ENCODE peak calls at places on chromosomes 2 and 18, in ten cellular contexts. P is Panc1; F is left ventricle myocardium inferior; I is coronary artery; T is psoas muscle; Y is kidney; D is substantia nigra; G is effector memory CD4-positive, alpha-beta T cell; R is hepatocyte; O is H9. E is an unnamed sample.

GRCh38 chr2:143255899-143256298 is 126.7 kb downstream of the ARHGAP15 start:
- DNase-seq in P (no peak), F (no peak), I (no peak), T (no peak), Y (no peak), D (no peak), G (no peak), R (no peak), O (no peak), E (no peak)

GRCh38 chr2:241811209-241811951 is 2.4 kb downstream of the NEU4 start:
- DNase-seq in P (no peak), F (peak), I (peak), T (peak), Y (peak), D (peak), G (no peak), R (no peak), O (no peak), E (peak)

GRCh38 chr18:9642799-9643445 is 28.6 kb upstream of the PPP4R1 start:
- DNase-seq in P (no peak), F (no peak), I (no peak), T (no peak), Y (no peak), D (no peak), G (no peak), R (no peak), O (no peak), E (no peak)

GRCh38 chr2:58702302-58702696 is 461.2 kb upstream of the FANCL start:
- DNase-seq in P (no peak), F (no peak), I (no peak), T (no peak), Y (no peak), D (no peak), G (no peak), R (no peak), O (peak), E (no peak)

GRCh38 chr2:32342811-32343210 is 14.0 kb upstream of the BIRC6 start:
- DNase-seq in P (no peak), F (no peak), I (no peak), T (no peak), Y (no peak), D (no peak), G (no peak), R (no peak), O (no peak), E (no peak)

GRCh38 chr2:187986392-187987105 is 305.1 kb upstream of the GULP1 start:
- DNase-seq in P (no peak), F (no peak), I (no peak), T (no peak), Y (no peak), D (no peak), G (no peak), R (no peak), O (no peak), E (no peak)

GRCh38 chr2:120677696-120678095 is 58.0 kb upstream of the GLI2 start:
- DNase-seq in P (no peak), F (no peak), I (no peak), T (no peak), Y (no peak), D (no peak), G (no peak), R (no peak), O (no peak), E (no peak)

GRCh38 chr18:7725897-7726296 is 158.8 kb downstream of the PTPRM start:
- DNase-seq in P (no peak), F (no peak), I (no peak), T (no peak), Y (no peak), D (no peak), G (no peak), R (no peak), O (no peak), E (no peak)

GRCh38 chr18:64893349-64893748 is 744.5 kb upstream of the LINC00305 start:
- DNase-seq in P (no peak), F (no peak), I (no peak), T (no peak), Y (no peak), D (no peak), G (no peak), R (no peak), O (no peak), E (no peak)

GRCh38 chr2:96537734-96538486 is 1.4 kb downstream of the ARID5A start:
- DNase-seq in P (no peak), F (no peak), I (no peak), T (peak), Y (peak), D (no peak), G (peak), R (no peak), O (no peak), E (no peak)

GRCh38 chr2:33022989-33023731 is 76.4 kb downstream of the LTBP1 start:
- DNase-seq in P (peak), F (no peak), I (no peak), T (no peak), Y (no peak), D (no peak), G (no peak), R (peak), O (no peak), E (no peak)

GRCh38 chr2:66437055-66437454 is 2.1 kb downstream of the MEIS1 start:
- DNase-seq in P (no peak), F (no peak), I (no peak), T (no peak), Y (no peak), D (no peak), G (no peak), R (no peak), O (no peak), E (no peak)

GRCh38 chr2:66435963-66436362 is 1.0 kb downstream of the MEIS1 start:
- DNase-seq in P (no peak), F (no peak), I (no peak), T (no peak), Y (no peak), D (no peak), G (no peak), R (no peak), O (no peak), E (no peak)

GRCh38 chr2:66437601-66438497 is 2.9 kb downstream of the MEIS1 start:
- DNase-seq in P (no peak), F (peak), I (no peak), T (peak), Y (no peak), D (no peak), G (no peak), R (peak), O (no peak), E (no peak)

GRCh38 chr2:66435549-66435875 is 587 bp downstream of the MEIS1 start:
- DNase-seq in P (no peak), F (no peak), I (no peak), T (peak), Y (no peak), D (no peak), G (no peak), R (no peak), O (no peak), E (no peak)

GRCh38 chr2:66436546-66436945 is 1.6 kb downstream of the MEIS1 start:
- DNase-seq in P (no peak), F (no peak), I (no peak), T (no peak), Y (no peak), D (no peak), G (no peak), R (no peak), O (no peak), E (no peak)
- H3K27ac ChIP-seq in P (no peak), F (peak), I (peak), T (peak), Y (no peak), D (peak), G (no peak), R (peak), O (no peak), E (peak)

GRCh38 chr2:73956211-73956865 is 28.4 kb upstream of the TET3 start:
- DNase-seq in P (no peak), F (no peak), I (no peak), T (no peak), Y (no peak), D (no peak), G (no peak), R (no peak), O (no peak), E (no peak)
- H3K27ac ChIP-seq in P (no peak), F (no peak), I (no peak), T (no peak), Y (no peak), D (no peak), G (no peak), R (no peak), O (no peak), E (no peak)

GRCh38 chr2:197297262-197297661 is 13.3 kb downstream of the ANKRD44 start:
- DNase-seq in P (no peak), F (no peak), I (no peak), T (no peak), Y (no peak), D (no peak), G (no peak), R (no peak), O (no peak), E (no peak)
- H3K27ac ChIP-seq in P (no peak), F (no peak), I (no peak), T (no peak), Y (no peak), D (no peak), G (peak), R (no peak), O (no peak), E (no peak)

DNA sequence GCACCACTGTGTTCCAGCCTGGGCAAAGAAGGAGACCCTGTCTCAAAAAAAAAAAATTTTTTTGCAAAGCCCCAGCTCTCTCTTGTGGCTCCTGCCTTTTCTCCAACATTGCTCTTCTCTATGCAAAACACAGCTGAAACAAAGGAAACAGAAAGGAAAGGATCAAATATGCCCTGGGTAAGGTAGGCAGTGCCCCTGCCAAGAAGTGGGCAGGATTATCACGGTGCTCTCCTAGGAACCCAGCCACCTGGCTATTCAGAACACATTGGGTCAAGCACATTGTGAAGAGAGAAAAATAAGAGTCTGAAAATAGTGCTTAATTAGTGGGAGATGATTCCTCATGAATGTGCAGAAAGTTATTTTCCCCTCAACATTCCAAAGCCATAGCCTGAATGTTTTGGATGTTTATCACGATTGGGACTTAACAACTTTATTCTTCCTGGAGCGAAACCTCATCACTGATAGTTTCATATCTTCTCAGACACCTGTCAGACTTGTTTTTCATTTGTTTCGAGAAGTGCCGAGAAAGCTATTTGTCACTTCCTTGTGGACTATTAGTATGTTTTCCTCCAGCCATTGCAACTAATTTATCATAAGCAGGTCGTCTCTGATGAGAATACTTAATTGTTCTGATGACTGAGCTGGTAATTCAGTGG is 42.7 kb upstream of the RPL31 start:
- DNase-seq in P (no peak), F (no peak), I (no peak), T (no peak), Y (no peak), D (no peak), G (no peak), R (no peak), O (no peak), E (no peak)
- H3K27ac ChIP-seq in P (no peak), F (no peak), I (no peak), T (no peak), Y (no peak), D (no peak), G (no peak), R (no peak), O (no peak), E (no peak)

GRCh38 chr2:11407413-11407812 is 58.5 kb downstream of the E2F6 start:
- DNase-seq in P (no peak), F (no peak), I (no peak), T (no peak), Y (no peak), D (no peak), G (no peak), R (no peak), O (no peak), E (no peak)
- H3K27ac ChIP-seq in P (no peak), F (peak), I (peak), T (peak), Y (no peak), D (no peak), G (no peak), R (peak), O (no peak), E (no peak)

GRCh38 chr2:18976112-18976961 is 382.1 kb downstream of the OSR1 start:
- DNase-seq in P (no peak), F (no peak), I (no peak), T (no peak), Y (no peak), D (no peak), G (no peak), R (peak), O (no peak), E (no peak)

GRCh38 chr2:18977409-18977808 is 381.0 kb downstream of the OSR1 start:
- DNase-seq in P (no peak), F (no peak), I (no peak), T (no peak), Y (no peak), D (no peak), G (no peak), R (no peak), O (no peak), E (no peak)

GRCh38 chr2:18971069-18971378 is 381.7 kb upstream of the NT5C1B start:
- DNase-seq in P (no peak), F (no peak), I (no peak), T (no peak), Y (no peak), D (no peak), G (no peak), R (no peak), O (no peak), E (no peak)

GRCh38 chr2:18971628-18972027 is 382.3 kb upstream of the NT5C1B start:
- DNase-seq in P (no peak), F (no peak), I (no peak), T (no peak), Y (no peak), D (no peak), G (no peak), R (no peak), O (no peak), E (no peak)

GRCh38 chr2:18975506-18975905 is 382.9 kb downstream of the OSR1 start:
- DNase-seq in P (no peak), F (no peak), I (no peak), T (no peak), Y (no peak), D (no peak), G (no peak), R (no peak), O (no peak), E (no peak)
- H3K27ac ChIP-seq in P (no peak), F (peak), I (no peak), T (no peak), Y (no peak), D (no peak), G (no peak), R (peak), O (no peak), E (peak)

DNA sequence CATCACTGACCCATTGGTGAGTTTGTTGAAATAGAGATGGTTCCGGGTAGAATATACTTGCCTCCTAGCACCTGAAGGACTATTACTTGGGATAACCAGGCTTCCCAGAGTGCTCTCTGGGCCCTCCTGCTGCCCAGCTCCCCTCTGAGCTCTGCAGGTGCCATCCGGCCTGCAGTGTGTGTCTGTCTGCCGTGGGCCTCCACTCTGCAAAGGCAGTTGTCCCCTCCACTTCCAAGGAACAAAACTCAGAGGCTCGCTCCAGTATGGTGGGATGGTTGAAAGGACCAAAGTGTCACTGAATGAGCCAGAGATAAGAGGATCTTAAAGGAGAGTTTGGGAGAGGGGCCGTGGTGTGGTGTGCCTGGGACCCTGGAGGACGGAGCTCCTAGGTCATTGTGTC is 57.3 kb downstream of the SH3BP4 start:
- DNase-seq in P (no peak), F (no peak), I (no peak), T (peak), Y (peak), D (no peak), G (no peak), R (no peak), O (no peak), E (no peak)
- H3K27ac ChIP-seq in P (no peak), F (no peak), I (no peak), T (no peak), Y (peak), D (no peak), G (no peak), R (peak), O (no peak), E (no peak)

GRCh38 chr18:70429847-70430500 is 141.1 kb downstream of the SOCS6 start:
- DNase-seq in P (no peak), F (no peak), I (no peak), T (no peak), Y (no peak), D (no peak), G (no peak), R (no peak), O (no peak), E (no peak)

GRCh38 chr18:70431203-70431624 is 142.4 kb downstream of the SOCS6 start:
- DNase-seq in P (no peak), F (no peak), I (no peak), T (no peak), Y (no peak), D (no peak), G (no peak), R (peak), O (no peak), E (no peak)

GRCh38 chr18:70430501-70431173 is 141.8 kb downstream of the SOCS6 start:
- DNase-seq in P (no peak), F (no peak), I (no peak), T (no peak), Y (no peak), D (no peak), G (no peak), R (no peak), O (no peak), E (no peak)

GRCh38 chr18:70433001-70433400 is 144.2 kb downstream of the SOCS6 start:
- DNase-seq in P (no peak), F (no peak), I (no peak), T (no peak), Y (no peak), D (no peak), G (no peak), R (no peak), O (no peak), E (no peak)
- H3K27ac ChIP-seq in P (peak), F (no peak), I (no peak), T (no peak), Y (no peak), D (no peak), G (no peak), R (no peak), O (no peak), E (no peak)

GRCh38 chr2:100625731-100626130 is 62.9 kb downstream of the PDCL3 start:
- DNase-seq in P (no peak), F (no peak), I (no peak), T (no peak), Y (no peak), D (no peak), G (no peak), R (no peak), O (peak), E (no peak)

GRCh38 chr2:100624536-100624935 is 61.7 kb downstream of the PDCL3 start:
- DNase-seq in P (no peak), F (no peak), I (no peak), T (no peak), Y (no peak), D (no peak), G (no peak), R (no peak), O (no peak), E (no peak)

GRCh38 chr2:100621371-100621910 is 58.6 kb downstream of the PDCL3 start:
- DNase-seq in P (no peak), F (no peak), I (no peak), T (no peak), Y (no peak), D (no peak), G (no peak), R (no peak), O (no peak), E (no peak)

GRCh38 chr2:100623033-100623715 is 60.4 kb downstream of the PDCL3 start:
- DNase-seq in P (no peak), F (no peak), I (no peak), T (no peak), Y (no peak), D (no peak), G (no peak), R (no peak), O (no peak), E (no peak)

GRCh38 chr2:100623921-100624320 is 61.1 kb downstream of the PDCL3 start:
- DNase-seq in P (no peak), F (no peak), I (no peak), T (no peak), Y (no peak), D (no peak), G (no peak), R (no peak), O (no peak), E (no peak)
- H3K27ac ChIP-seq in P (no peak), F (no peak), I (no peak), T (no peak), Y (no peak), D (no peak), G (no peak), R (no peak), O (no peak), E (no peak)

DNA sequence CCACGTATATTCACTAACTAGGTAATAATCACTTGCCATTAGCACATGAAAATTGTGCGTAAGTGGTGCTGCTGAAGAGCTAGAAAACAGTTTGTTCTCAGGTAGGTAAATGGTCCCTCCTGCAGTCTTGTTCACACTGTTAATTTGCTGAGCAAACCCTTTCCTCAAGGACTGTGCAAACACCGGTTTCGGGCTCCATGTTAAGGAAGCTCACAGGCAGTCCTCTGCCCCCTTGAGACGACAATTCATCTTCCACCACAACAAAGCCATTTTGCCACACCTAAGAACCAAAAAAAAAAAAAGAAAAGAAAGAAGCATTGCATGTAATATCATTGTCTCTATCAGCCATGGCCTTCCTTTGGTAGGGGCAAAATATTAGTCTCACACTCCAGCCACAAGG is 193.9 kb downstream of the BCL11A start:
- DNase-seq in P (no peak), F (no peak), I (no peak), T (no peak), Y (no peak), D (no peak), G (no peak), R (no peak), O (no peak), E (no peak)
- H3K27ac ChIP-seq in P (no peak), F (no peak), I (no peak), T (no peak), Y (no peak), D (no peak), G (no peak), R (no peak), O (no peak), E (no peak)